ENCODE peak calls at places on chromosomes 12 and 14, in nine cellular contexts. E, H, W, G, C, F, Z, P and Y are unnamed samples.

GRCh38 chr12:75738486-75738885 is 227.1 kb upstream of the KRR1 start:
- DNase-seq in G (no peak), C (no peak), E (no peak), F (no peak), H (no peak), W (no peak), P (no peak), Z (no peak), Y (no peak)

GRCh38 chr12:38527631-38528030 is 211.1 kb downstream of the ALG10B start:
- DNase-seq in G (no peak), P (no peak), C (no peak), W (no peak), Z (no peak), F (no peak), E (no peak), H (no peak), Y (no peak)

GRCh38 chr12:105852958-105853357 is 285.8 kb downstream of the NUAK1 start:
- DNase-seq in H (no peak), P (no peak), W (no peak), G (no peak), E (no peak), F (no peak), Z (no peak), C (no peak), Y (no peak)

GRCh38 chr12:124294686-124295315 is at the start of gene RFLNA:
- DNase-seq in P (peak), G (peak), H (no peak), F (peak), E (peak), C (no peak), Z (no peak), W (no peak), Y (no peak)

GRCh38 chr14:67526676-67527459 is 6.2 kb upstream of the PLEKHH1 start:
- DNase-seq in E (peak), F (no peak), H (peak), G (peak), P (peak), Z (peak), W (no peak), C (no peak), Y (peak)

GRCh38 chr12:24398605-24399004 is 449.1 kb upstream of the SOX5 start:
- DNase-seq in W (no peak), Z (no peak), P (no peak), G (no peak), E (no peak), H (no peak), C (no peak), F (no peak), Y (no peak)

GRCh38 chr12:17278946-17279345 is 673.0 kb upstream of the LMO3 start:
- DNase-seq in C (no peak), Z (no peak), H (no peak), F (no peak), E (no peak), P (no peak), G (no peak), W (no peak), Y (no peak)

GRCh38 chr12:1937481-1938224 is 19.2 kb upstream of the CACNA2D4 start:
- DNase-seq in Z (no peak), C (no peak), F (no peak), E (no peak), W (no peak), P (no peak), H (no peak), G (peak), Y (no peak)

GRCh38 chr12:24198070-24198469 is 248.6 kb upstream of the SOX5 start:
- DNase-seq in W (no peak), F (no peak), E (no peak), Z (no peak), H (no peak), P (no peak), G (no peak), C (no peak), Y (no peak)

GRCh38 chr14:100677152-100677924 is 49.4 kb upstream of the DLK1 start:
- DNase-seq in G (no peak), F (peak), P (peak), H (no peak), Z (no peak), E (no peak), W (no peak), C (no peak), Y (no peak)

GRCh38 chr12:115294443-115295133 is 610.6 kb upstream of the TBX3 start:
- DNase-seq in P (no peak), F (no peak), W (no peak), E (no peak), C (no peak), H (no peak), Z (no peak), G (no peak), Y (no peak)

GRCh38 chr12:6200266-6201198 is at the start of gene CD9:
- DNase-seq in F (peak), E (no peak), Z (peak), P (peak), G (peak), H (peak), W (no peak), C (peak), Y (peak)

GRCh38 chr12:71665109-71665476 is 992 bp downstream of the THAP2 start:
- DNase-seq in Z (no peak), H (no peak), P (no peak), E (no peak), C (no peak), G (no peak), W (no peak), F (no peak), Y (no peak)

GRCh38 chr14:23647619-23648018 is 11.5 kb downstream of the DHRS2 start:
- DNase-seq in W (no peak), G (no peak), E (no peak), H (no peak), C (no peak), Z (no peak), F (no peak), P (no peak), Y (no peak)

GRCh38 chr12:48197549-48197966 is 5.5 kb downstream of the OR10AD1 start:
- DNase-seq in F (no peak), C (no peak), W (no peak), G (no peak), P (no peak), H (peak), Z (no peak), E (no peak), Y (no peak)

GRCh38 chr12:49671051-49671765 is 36.0 kb downstream of the FMNL3 start:
- DNase-seq in W (no peak), G (no peak), H (no peak), P (no peak), F (peak), E (no peak), Z (peak), C (no peak), Y (no peak)

GRCh38 chr12:64256166-64256800 is 34.2 kb upstream of the KICS2 start:
- DNase-seq in P (no peak), F (no peak), C (no peak), G (no peak), Z (no peak), H (peak), E (no peak), W (no peak), Y (no peak)

GRCh38 chr12:69052613-69053408 is 119.8 kb upstream of the CPM start:
- DNase-seq in E (no peak), Z (no peak), G (no peak), W (no peak), C (no peak), P (peak), F (no peak), H (peak), Y (no peak)

GRCh38 chr12:59972941-59973340 is 377.1 kb downstream of the SLC16A7 start:
- DNase-seq in W (no peak), P (no peak), F (no peak), Z (no peak), E (no peak), G (no peak), H (peak), C (no peak), Y (no peak)

GRCh38 chr14:73785336-73785833 is 66.2 kb upstream of the PTGR2 start:
- DNase-seq in W (no peak), E (no peak), Z (no peak), H (no peak), G (no peak), C (no peak), F (no peak), P (no peak), Y (no peak)

GRCh38 chr14:102590667-102591099 is 1.8 kb upstream of the RCOR1 start:
- DNase-seq in W (no peak), H (peak), Z (no peak), F (peak), G (peak), P (peak), E (peak), C (peak), Y (no peak)

GRCh38 chr12:6927379-6927991 is at the start of gene ATN1:
- DNase-seq in P (peak), W (peak), F (peak), C (peak), H (no peak), E (peak), G (peak), Z (peak), Y (peak)

GRCh38 chr12:82682851-82683261 is 3.9 kb upstream of the TMTC2 start:
- DNase-seq in E (no peak), W (no peak), Z (no peak), F (no peak), C (no peak), P (no peak), H (no peak), G (no peak), Y (no peak)

GRCh38 chr12:102573237-102573636 is 92.9 kb upstream of the IGF1 start:
- DNase-seq in E (no peak), Z (no peak), C (no peak), G (no peak), F (no peak), H (no peak), W (no peak), P (no peak), Y (no peak)

GRCh38 chr14:96629558-96630222 is 127.5 kb downstream of the PAPOLA start:
- DNase-seq in G (peak), W (no peak), Z (peak), P (no peak), F (no peak), H (no peak), E (no peak), C (no peak), Y (no peak)

GRCh38 chr14:84254205-84254788 is 1275.6 kb upstream of the FLRT2 start:
- DNase-seq in P (no peak), F (peak), E (no peak), H (no peak), Z (no peak), C (no peak), W (no peak), G (no peak), Y (no peak)

GRCh38 chr12:47821346-47821706 is 1.6 kb upstream of the HDAC7 start:
- DNase-seq in Z (no peak), W (no peak), E (no peak), F (no peak), H (no peak), G (no peak), C (no peak), P (no peak), Y (no peak)

GRCh38 chr14:95523818-95524448 is 7.5 kb upstream of the SYNE3 start:
- DNase-seq in C (no peak), G (no peak), W (no peak), E (no peak), H (no peak), F (no peak), Z (peak), P (no peak), Y (no peak)

GRCh38 chr14:105840266-105841021 is 314.1 kb downstream of the TMEM121 start:
- DNase-seq in G (no peak), P (no peak), Z (no peak), W (no peak), H (no peak), C (no peak), F (no peak), E (no peak), Y (no peak)

GRCh38 chr14:51614707-51615106 is 37.0 kb upstream of the FRMD6 start:
- DNase-seq in F (no peak), G (no peak), E (no peak), H (no peak), C (no peak), W (no peak), Z (no peak), P (no peak), Y (no peak)

GRCh38 chr12:52395761-52396434 is 10.2 kb downstream of the KRT82 start:
- DNase-seq in F (no peak), Z (no peak), P (peak), W (no peak), G (peak), E (no peak), C (no peak), H (peak), Y (no peak)

DNA sequence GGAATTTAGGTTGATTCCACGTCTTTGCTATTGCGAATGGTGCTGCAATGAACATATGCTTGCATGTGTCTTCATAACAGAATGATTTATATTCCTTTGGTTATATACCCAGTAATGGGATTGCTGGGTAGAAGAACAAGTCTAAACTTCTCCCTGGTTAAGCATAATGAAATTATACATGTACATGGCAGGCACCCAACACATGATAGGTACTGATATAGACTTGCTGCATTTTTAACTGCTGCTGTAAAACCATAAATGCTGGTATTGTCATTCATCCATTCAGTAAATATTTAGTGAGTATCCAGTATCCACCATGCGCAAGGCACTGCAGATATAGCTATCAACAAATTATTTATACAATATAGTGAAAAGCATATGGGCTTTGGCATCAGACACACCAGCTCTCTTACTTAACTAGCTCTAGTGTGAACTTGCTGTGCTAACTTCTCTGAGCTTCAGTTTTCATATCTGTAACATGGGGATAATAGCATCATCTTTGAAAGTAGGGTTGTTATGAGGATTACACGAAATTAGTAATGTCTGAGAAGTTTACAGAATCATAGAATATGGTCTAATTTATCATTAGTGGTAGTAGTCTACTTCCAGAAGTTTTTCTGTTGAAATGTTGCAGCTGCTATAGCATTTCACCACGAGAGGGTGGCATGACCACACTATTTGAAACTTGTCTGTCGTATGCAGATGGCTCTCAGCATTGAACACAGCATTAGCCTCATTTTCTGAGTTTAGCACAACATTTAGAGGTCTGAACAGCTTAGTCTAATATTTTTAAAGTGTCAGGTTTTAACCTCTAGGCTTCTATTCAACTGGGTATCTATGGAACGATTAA is 32.0 kb upstream of the SEL1L start:
- DNase-seq in E (peak), F (no peak), Z (no peak), P (peak), W (no peak), H (peak), C (no peak), G (no peak), Y (peak)
- TF ChIP-seq CTCF in E (peak), F (no peak), Z (no peak), P (peak), W (peak), H (peak), C (peak), G (peak), Y (peak)

GRCh38 chr12:111328138-111328537 is 40.8 kb downstream of the PHETA1 start:
- DNase-seq in F (no peak), G (no peak), Z (no peak), E (no peak), P (no peak), H (no peak), C (no peak), W (no peak), Y (no peak)

GRCh38 chr12:111330800-111331752 is 37.8 kb downstream of the PHETA1 start:
- DNase-seq in Z (no peak), G (no peak), C (no peak), W (no peak), H (peak), P (no peak), F (no peak), E (no peak), Y (peak)

GRCh38 chr12:111322336-111323250 is 46.3 kb downstream of the PHETA1 start:
- DNase-seq in H (no peak), Z (no peak), F (no peak), P (no peak), C (peak), E (no peak), G (no peak), W (no peak), Y (no peak)

DNA sequence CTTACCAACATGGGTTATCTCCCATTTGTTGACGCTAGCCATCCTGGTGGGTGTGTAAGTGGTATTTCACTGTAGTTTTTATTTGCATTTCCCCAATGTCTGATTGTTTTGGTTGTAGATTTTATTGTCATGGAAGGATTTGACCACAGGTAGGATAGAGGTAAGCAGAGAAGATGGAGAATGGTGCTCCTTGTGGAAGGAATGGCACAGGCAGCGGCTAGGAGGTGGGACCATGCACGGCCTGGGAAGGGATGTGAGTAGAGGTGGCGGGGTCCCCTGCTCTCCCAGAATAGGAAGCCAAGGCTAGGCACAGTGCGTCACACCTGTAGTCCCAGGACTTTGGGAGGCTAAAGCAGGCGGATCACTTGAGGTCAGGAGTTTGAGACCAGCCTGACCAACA is 41.4 kb downstream of the PHETA1 start:
- DNase-seq in Z (no peak), P (no peak), W (no peak), E (no peak), H (no peak), G (no peak), C (no peak), F (no peak), Y (no peak)
- TF ChIP-seq CTCF in Z (no peak), P (no peak), W (no peak), E (no peak), H (no peak), G (peak), C (no peak), F (no peak), Y (no peak)

GRCh38 chr14:75303415-75303814 is 24.8 kb downstream of the FOS start:
- DNase-seq in P (peak), Z (peak), G (peak), H (peak), F (peak), E (peak), C (peak), W (no peak), Y (peak)

GRCh38 chr14:75310295-75311059 is 31.8 kb downstream of the FOS start:
- DNase-seq in Z (no peak), H (no peak), W (peak), F (peak), G (peak), C (peak), P (peak), E (peak), Y (no peak)

GRCh38 chr14:75307700-75308379 is 29.2 kb downstream of the FOS start:
- DNase-seq in E (peak), W (peak), G (peak), H (peak), P (peak), F (peak), C (peak), Z (peak), Y (no peak)

GRCh38 chr14:75301666-75302325 is 23.2 kb downstream of the FOS start:
- DNase-seq in F (peak), W (no peak), Z (no peak), H (no peak), C (no peak), G (no peak), E (no peak), P (no peak), Y (no peak)

DNA sequence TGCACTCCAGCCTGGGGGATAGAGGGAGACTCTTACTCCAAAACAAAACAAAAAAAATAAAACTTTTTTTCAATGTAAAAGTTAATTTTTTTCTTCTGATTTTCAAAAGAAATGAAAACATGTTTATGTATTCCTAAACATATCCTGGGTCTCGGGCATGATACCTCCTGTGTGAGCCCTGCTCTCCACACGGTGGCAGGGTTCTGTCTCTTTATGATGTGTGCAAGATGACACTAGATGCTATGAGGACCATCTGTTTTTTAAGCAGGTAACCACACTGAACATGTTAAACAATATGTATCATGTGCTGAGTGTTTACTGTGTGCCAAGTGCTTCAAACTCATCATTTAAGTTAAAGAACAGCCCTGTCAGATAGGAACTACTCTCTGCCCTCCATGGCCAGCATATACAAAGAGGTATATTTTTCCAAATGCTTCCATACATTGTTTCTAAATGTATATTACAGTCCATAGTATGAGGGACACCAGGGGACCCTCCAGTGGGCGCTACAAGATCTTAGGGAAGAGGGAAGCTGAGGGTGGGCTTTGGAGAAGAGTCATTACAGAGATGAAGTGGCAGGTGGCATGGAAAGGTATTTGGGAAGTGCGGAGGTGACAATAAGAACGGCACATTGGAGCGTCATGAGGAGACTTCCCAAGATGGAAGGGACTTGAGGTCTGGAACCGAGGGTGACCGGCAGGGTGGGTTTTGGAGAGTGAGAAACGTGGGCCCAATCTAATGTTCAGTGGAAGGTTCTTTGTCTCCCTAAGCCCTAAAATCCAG is 28.5 kb downstream of the FOS start:
- DNase-seq in P (no peak), C (no peak), W (no peak), G (no peak), E (no peak), F (no peak), H (peak), Z (no peak), Y (no peak)
- TF ChIP-seq CTCF in P (no peak), C (no peak), W (no peak), G (peak), E (no peak), F (no peak), H (peak), Z (no peak), Y (peak)

GRCh38 chr14:58297762-58298476 is 436 bp upstream of the ARID4A start:
- DNase-seq in F (peak), W (peak), C (peak), E (peak), H (peak), G (peak), Z (peak), P (peak), Y (peak)
- TF ChIP-seq CTCF in F (no peak), W (no peak), C (no peak), E (no peak), H (no peak), G (no peak), Z (no peak), P (no peak), Y (no peak)